ENCODE peak calls at places on chromosomes 16 and 17, in nine cellular contexts. O is skeletal muscle cell; B is T1000; H is H9; R is lung microvascular endothelial cell; Y is NCI-H524 treated with DMSO at 0.1 percent for 48 hours; E is stimulated activated CD4-positive, alpha-beta T cell treated with anti-CD3 and anti-CD28 coated beads, Interleukin-12 subunit alpha, Interleukin-12 subunit beta, amount 100 ng/mL, for 48 hours; M is neural progenitor cell; A is CD14-positive monocyte. U is an unnamed sample.

GRCh38 chr17:76382803-76383644 is 1.4 kb upstream of the SPHK1 start:
- DNase-seq in O (peak; percentile 52), B (peak; percentile 57), H (peak; percentile 86), R (peak; percentile 81), Y (no peak), E (peak; percentile 51), M (peak; percentile 77), A (peak; percentile 71), U (peak; percentile 74)

GRCh38 chr16:57382535-57383275 is 10.4 kb downstream of the CX3CL1 start:
- DNase-seq in O (no peak), B (no peak), H (no peak), R (no peak), Y (no peak), E (no peak), M (no peak), A (no peak), U (no peak)

GRCh38 chr16:46650224-46650623 is 29.0 kb upstream of the SHCBP1 start:
- DNase-seq in O (peak; percentile 58), B (no peak), H (no peak), R (no peak), Y (no peak), E (no peak), M (no peak), A (no peak), U (no peak)

GRCh38 chr16:2527784-2528100 is 3.5 kb downstream of the CEMP1 start:
- DNase-seq in O (no peak), B (no peak), H (no peak), R (no peak), Y (no peak), E (no peak), M (no peak), A (no peak), U (no peak)

GRCh38 chr16:89024546-89024945 is 47.5 kb upstream of the CBFA2T3 start:
- DNase-seq in O (no peak), B (no peak), H (no peak), R (no peak), Y (peak; percentile 77), E (no peak), M (no peak), A (no peak), U (no peak)

GRCh38 chr16:51151435-51151950 is 423 bp upstream of the SALL1 start:
- DNase-seq in O (peak; percentile 60), B (peak; percentile 73), H (peak; percentile 88), R (no peak), Y (no peak), E (no peak), M (peak; percentile 97), A (no peak), U (no peak)

GRCh38 chr16:83961591-83961990 is 6.5 kb upstream of the NECAB2 start:
- DNase-seq in O (no peak), B (no peak), H (no peak), R (no peak), Y (no peak), E (no peak), M (no peak), A (no peak), U (no peak)

GRCh38 chr17:28018439-28019070 is 23.9 kb upstream of the NLK start:
- DNase-seq in O (no peak), B (no peak), H (no peak), R (peak; percentile 41), Y (no peak), E (no peak), M (no peak), A (no peak), U (no peak)

GRCh38 chr16:29710227-29711219 is 31.5 kb downstream of the QPRT start:
- DNase-seq in O (peak; percentile 31), B (peak; percentile 16), H (peak; percentile 40), R (peak; percentile 60), Y (no peak), E (peak; percentile 50), M (peak; percentile 66), A (no peak), U (peak; percentile 60)

GRCh38 chr17:52157603-52158449 is 688 bp downstream of the CA10 start:
- DNase-seq in O (no peak), B (no peak), H (peak; percentile 73), R (no peak), Y (no peak), E (no peak), M (peak; percentile 55), A (no peak), U (no peak)

GRCh38 chr17:62147284-62147683 is 82.2 kb upstream of the MED13 start:
- DNase-seq in O (no peak), B (no peak), H (no peak), R (no peak), Y (no peak), E (no peak), M (no peak), A (no peak), U (no peak)

GRCh38 chr17:14805348-14805747 is 459.8 kb downstream of the PMP22 start:
- DNase-seq in O (no peak), B (no peak), H (no peak), R (no peak), Y (no peak), E (no peak), M (peak; percentile 78), A (no peak), U (no peak)